ENCODE peak calls at places on chromosomes 16 and 17, in five cellular contexts. I, A, V, L and F are unnamed samples.

GRCh38 chr16:30784215-30784614 is 2.8 kb downstream of the ZNF629 start:
- DNase-seq in I (no peak), A (no peak), V (no peak), L (no peak), F (no peak)

GRCh38 chr16:71360378-71360777 is 1.9 kb downstream of the CALB2 start:
- DNase-seq in I (peak), A (peak), V (peak), L (peak), F (no peak)

GRCh38 chr17:78172284-78173024 is 4.1 kb downstream of the SYNGR2 start:
- DNase-seq in I (peak), A (peak), V (no peak), L (no peak), F (peak)

GRCh38 chr16:8648867-8649266 is 25.6 kb upstream of the ABAT start:
- DNase-seq in I (no peak), A (no peak), V (no peak), L (no peak), F (no peak)

GRCh38 chr17:41734139-41734948 is at the start of gene HAP1:
- DNase-seq in I (peak), A (peak), V (no peak), L (no peak), F (peak)

GRCh38 chr17:28948873-28949184 is 2.5 kb downstream of the PHF12 start:
- DNase-seq in I (no peak), A (no peak), V (no peak), L (no peak), F (no peak)

GRCh38 chr16:26859086-26859485 is 207.6 kb upstream of the C16orf82 start:
- DNase-seq in I (no peak), A (no peak), V (no peak), L (no peak), F (no peak)

GRCh38 chr17:82696916-82697807 is 1.3 kb downstream of the RAB40B start:
- DNase-seq in I (no peak), A (no peak), V (no peak), L (no peak), F (peak)

GRCh38 chr16:68244903-68245853 is at the start of gene PLA2G15:
- DNase-seq in I (peak), A (peak), V (peak), L (peak), F (peak)

GRCh38 chr17:31494259-31495048 is 103.0 kb downstream of the RAB11FIP4 start:
- DNase-seq in I (no peak), A (no peak), V (no peak), L (no peak), F (no peak)

GRCh38 chr17:43817826-43818225 is 15.1 kb downstream of the MPP3 start:
- DNase-seq in I (no peak), A (no peak), V (no peak), L (no peak), F (no peak)

GRCh38 chr17:3536736-3537135 is 20.9 kb downstream of the TRPV3 start:
- DNase-seq in I (no peak), A (no peak), V (no peak), L (no peak), F (no peak)

GRCh38 chr16:50635505-50636392 is 45.4 kb downstream of the SNX20 start:
- DNase-seq in I (peak), A (no peak), V (peak), L (no peak), F (peak)

GRCh38 chr17:21058098-21058893 is 15.5 kb upstream of the USP22 start:
- DNase-seq in I (peak), A (no peak), V (no peak), L (no peak), F (no peak)

GRCh38 chr17:28972437-28972836 is 21.1 kb upstream of the PHF12 start:
- DNase-seq in I (no peak), A (no peak), V (no peak), L (no peak), F (no peak)

GRCh38 chr16:86772671-86773338 is 194.5 kb downstream of the FOXL1 start:
- DNase-seq in I (no peak), A (no peak), V (no peak), L (no peak), F (no peak)

GRCh38 chr17:7351665-7352558 is at the start of gene KCTD11:
- DNase-seq in I (peak), A (peak), V (peak), L (peak), F (peak)

GRCh38 chr16:85662036-85662812 is 26.5 kb downstream of the GINS2 start:
- DNase-seq in I (no peak), A (no peak), V (no peak), L (no peak), F (no peak)

GRCh38 chr16:58002411-58002790 is 1.2 kb downstream of the USB1 start:
- DNase-seq in I (no peak), A (no peak), V (no peak), L (no peak), F (no peak)

GRCh38 chr17:59783221-59784016 is 76.0 kb downstream of the VMP1 start:
- DNase-seq in I (peak), A (peak), V (peak), L (no peak), F (no peak)

DNA sequence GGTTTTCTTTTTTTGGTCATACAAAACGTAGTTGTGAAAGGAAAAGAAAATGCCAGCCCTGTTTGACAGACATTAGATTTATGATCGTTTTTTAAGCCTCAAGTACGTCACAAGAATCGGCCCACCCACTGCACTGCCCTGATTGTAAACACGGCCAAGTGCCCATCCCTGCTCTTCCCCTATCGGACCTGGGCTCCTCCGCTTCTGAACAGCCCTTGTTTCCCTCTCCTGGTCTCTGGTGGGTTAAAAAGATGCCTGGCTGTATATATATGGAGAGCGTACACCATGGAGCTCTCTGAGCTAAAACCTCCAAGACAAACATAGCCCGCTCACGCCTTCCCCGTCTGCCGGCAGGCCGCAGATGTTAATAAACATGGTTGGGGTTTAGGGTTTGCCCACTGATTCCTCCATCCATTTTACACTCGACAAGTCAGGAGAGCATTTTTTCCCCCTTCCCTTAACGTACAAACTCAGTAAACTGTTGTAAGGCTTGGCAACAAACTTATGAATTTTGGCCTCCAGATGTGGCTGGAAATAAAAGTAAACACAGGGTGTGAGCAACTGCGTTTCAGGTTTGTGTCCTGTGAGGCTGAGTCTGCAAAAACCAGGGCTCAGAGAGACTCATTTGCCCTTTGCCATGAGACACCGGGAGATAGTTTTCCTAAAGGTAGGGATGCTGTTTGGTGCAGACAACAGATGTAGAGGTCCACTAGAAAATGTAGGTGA is 325.9 kb downstream of the SOX9 start:
- DNase-seq in I (peak), A (no peak), V (no peak), L (peak), F (no peak)
- TF ChIP-seq JUN in I (peak), A (no peak), V (no peak), L (no peak), F (no peak)

DNA sequence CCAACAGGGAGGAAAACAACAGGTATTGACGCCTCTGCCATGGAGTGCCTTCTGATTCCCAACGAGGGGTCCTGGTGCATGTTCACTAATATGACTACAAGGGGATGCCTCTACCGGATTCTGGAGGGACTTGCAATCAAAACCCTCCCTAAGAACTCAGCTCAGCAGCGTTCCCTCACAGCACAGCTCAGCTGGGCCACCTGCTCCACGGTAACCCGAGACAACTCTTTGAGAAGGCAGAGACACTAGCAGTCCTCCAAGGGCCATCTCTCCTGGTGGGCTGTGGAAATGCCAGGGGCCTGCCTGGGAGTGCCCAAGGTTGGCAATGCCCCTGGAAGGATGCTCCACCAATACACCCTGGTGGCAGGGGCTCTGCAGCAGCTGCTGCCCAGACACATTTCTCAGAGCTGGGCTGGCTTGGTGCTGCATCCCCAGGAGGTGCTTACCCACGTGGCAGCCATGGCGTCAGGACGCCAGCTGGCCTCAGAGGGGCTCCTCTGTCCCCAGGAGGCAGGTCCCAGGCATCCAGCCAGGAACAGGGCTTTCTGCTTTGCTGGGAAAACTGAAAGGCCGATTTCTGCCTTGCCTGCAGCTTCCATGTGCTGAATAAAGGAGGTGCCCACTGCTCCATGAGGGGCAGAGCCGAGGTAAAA is 16.5 kb downstream of the CDIP1 start:
- DNase-seq in I (no peak), A (no peak), V (no peak), L (no peak), F (peak)
- TF ChIP-seq JUN in I (no peak), A (no peak), V (no peak), L (no peak), F (no peak)

DNA sequence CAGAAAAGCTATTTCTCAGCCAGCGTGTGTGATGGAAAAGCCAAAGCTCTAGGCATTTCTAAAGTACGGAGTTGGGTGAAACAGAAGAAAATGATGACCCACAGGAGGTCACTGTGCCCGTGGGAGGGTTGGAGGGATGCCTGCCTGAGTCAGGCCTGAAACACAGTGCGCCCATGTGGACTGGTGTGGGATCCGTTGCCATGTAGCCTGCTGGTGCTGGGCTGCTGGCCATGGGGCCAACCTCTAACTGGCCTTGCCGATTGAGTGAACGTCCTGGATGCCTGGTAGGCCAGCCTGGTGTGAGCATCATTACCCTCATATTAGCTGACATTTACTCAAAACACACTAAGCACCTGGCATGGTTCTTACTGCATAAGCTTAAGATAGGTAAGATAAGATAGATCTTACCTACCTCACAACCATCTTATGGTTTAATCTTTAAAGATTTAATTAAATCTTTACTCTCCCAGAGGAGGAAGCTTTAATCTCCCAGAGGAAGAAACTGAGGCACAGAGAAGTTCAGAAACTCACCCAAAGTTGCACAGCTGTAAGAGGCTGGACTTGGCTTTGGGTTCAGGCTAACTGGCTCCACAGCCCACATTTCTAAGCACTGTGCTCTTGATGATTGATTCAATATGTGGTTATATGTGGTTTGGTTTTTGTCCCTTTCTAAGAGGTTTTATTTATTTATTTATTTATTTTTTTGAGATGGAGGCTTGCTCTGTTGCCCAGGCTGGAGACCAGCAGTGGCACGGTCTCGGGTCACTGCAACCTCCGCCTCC is 15.7 kb downstream of the MGAT5B start:
- DNase-seq in I (no peak), A (no peak), V (no peak), L (no peak), F (no peak)
- TF ChIP-seq JUN in I (no peak), A (no peak), V (no peak), L (no peak), F (no peak)

GRCh38 chr17:75945202-75945601 is 4.4 kb upstream of the FBF1 start:
- DNase-seq in I (no peak), A (no peak), V (no peak), L (no peak), F (no peak)

GRCh38 chr17:75950850-75951554 is 10.2 kb upstream of the FBF1 start:
- DNase-seq in I (no peak), A (peak), V (peak), L (no peak), F (no peak)

DNA sequence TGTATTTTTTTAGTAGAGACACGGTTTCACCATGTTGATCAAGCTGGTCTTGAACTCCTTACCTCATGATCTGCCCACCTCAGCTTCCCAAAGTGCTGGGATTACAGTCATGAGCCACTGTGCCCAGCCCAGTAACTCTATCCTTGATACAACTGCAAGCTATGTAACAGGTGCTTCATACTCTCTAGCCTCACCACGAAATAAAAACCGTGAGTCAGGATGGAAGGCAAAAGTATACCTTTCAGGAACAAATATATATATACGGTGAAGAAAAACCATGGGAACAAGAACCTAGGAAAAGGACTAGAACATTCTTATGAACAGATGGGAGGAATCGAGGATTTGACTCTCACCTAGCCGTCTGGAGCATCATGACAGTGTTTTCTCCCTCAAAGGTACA is 9.6 kb upstream of the FBF1 start:
- DNase-seq in I (no peak), A (no peak), V (no peak), L (no peak), F (no peak)
- TF ChIP-seq JUN in I (no peak), A (no peak), V (no peak), L (no peak), F (no peak)

GRCh38 chr16:725463-726187 is 618 bp downstream of the CCDC78 start:
- DNase-seq in I (no peak), A (no peak), V (no peak), L (no peak), F (no peak)

GRCh38 chr16:725041-725376 is 1.2 kb downstream of the CCDC78 start:
- DNase-seq in I (no peak), A (no peak), V (no peak), L (no peak), F (no peak)

GRCh38 chr16:727291-727977 is 528 bp downstream of the HAGHL start:
- DNase-seq in I (no peak), A (no peak), V (peak), L (no peak), F (no peak)

GRCh38 chr16:726438-727290 is at the start of the genes CCDC78 and HAGHL:
- DNase-seq in I (no peak), A (peak), V (peak), L (no peak), F (peak)

GRCh38 chr16:726188-726437 is 130 bp downstream of the CCDC78 start:
- DNase-seq in I (no peak), A (no peak), V (no peak), L (no peak), F (no peak)
- TF ChIP-seq JUN in I (no peak), A (no peak), V (no peak), L (no peak), F (no peak)

GRCh38 chr16:66619036-66619435 is 14.5 kb downstream of the CMTM3 start:
- DNase-seq in I (no peak), A (no peak), V (no peak), L (no peak), F (no peak)

GRCh38 chr16:66617010-66617434 is 12.5 kb downstream of the CMTM3 start:
- DNase-seq in I (no peak), A (no peak), V (peak), L (peak), F (no peak)

GRCh38 chr16:66617728-66618127 is 13.2 kb downstream of the CMTM3 start:
- DNase-seq in I (no peak), A (no peak), V (peak), L (no peak), F (no peak)

GRCh38 chr16:66619534-66620418 is 15.3 kb downstream of the CMTM3 start:
- DNase-seq in I (no peak), A (no peak), V (peak), L (no peak), F (no peak)

GRCh38 chr16:66618588-66618987 is 14.1 kb downstream of the CMTM3 start:
- DNase-seq in I (peak), A (peak), V (peak), L (no peak), F (no peak)
- TF ChIP-seq JUN in I (no peak), A (no peak), V (no peak), L (no peak), F (no peak)